ENCODE peak calls at places on chromosomes 5 and 9, in four cellular contexts. One of them, this sample, is unnamed.

GRCh38 chr9:104927912-104928740 is at the start of gene ABCA1:
- DNase-seq in lower lobe of right lung: peak; percentile 94
- DNase-seq in brain microvascular endothelial cell: peak; percentile 97
- DNase-seq in fibroblast of lung: peak; percentile 88
- DNase-seq in this sample: peak; percentile 99

GRCh38 chr9:98709968-98710965 is 1.5 kb upstream of the GABBR2 start:
- DNase-seq in brain microvascular endothelial cell: peak; percentile 35
- DNase-seq in fibroblast of lung: peak; percentile 61
- DNase-seq in lower lobe of right lung: no peak
- DNase-seq in this sample: no peak

GRCh38 chr5:179900707-179901106 is 7.0 kb downstream of the TBC1D9B start:
- DNase-seq in brain microvascular endothelial cell: no peak
- DNase-seq in lower lobe of right lung: no peak
- DNase-seq in fibroblast of lung: no peak
- DNase-seq in this sample: no peak

GRCh38 chr5:75611324-75612210 is at the start of gene ANKDD1B:
- DNase-seq in lower lobe of right lung: peak; percentile 65
- DNase-seq in fibroblast of lung: peak; percentile 64
- DNase-seq in brain microvascular endothelial cell: peak; percentile 60
- DNase-seq in this sample: peak; percentile 70

GRCh38 chr5:10275460-10275859 is 25.4 kb downstream of the CCT5 start:
- DNase-seq in brain microvascular endothelial cell: no peak
- DNase-seq in lower lobe of right lung: no peak
- DNase-seq in fibroblast of lung: no peak
- DNase-seq in this sample: no peak

GRCh38 chr9:107323836-107324235 is 40.8 kb downstream of the RAD23B start:
- DNase-seq in brain microvascular endothelial cell: no peak
- DNase-seq in lower lobe of right lung: no peak
- DNase-seq in fibroblast of lung: no peak
- DNase-seq in this sample: no peak

GRCh38 chr5:168123853-168124528 is 167.5 kb upstream of the WWC1 start:
- DNase-seq in lower lobe of right lung: no peak
- DNase-seq in fibroblast of lung: peak; percentile 39
- DNase-seq in brain microvascular endothelial cell: no peak
- DNase-seq in this sample: no peak

GRCh38 chr9:104506565-104506964 is 2.5 kb downstream of the OR13F1 start:
- DNase-seq in fibroblast of lung: no peak
- DNase-seq in lower lobe of right lung: no peak
- DNase-seq in brain microvascular endothelial cell: no peak
- DNase-seq in this sample: no peak

GRCh38 chr5:127492854-127493738 is 24.3 kb upstream of the PRRC1 start:
- DNase-seq in brain microvascular endothelial cell: peak; percentile 4
- DNase-seq in lower lobe of right lung: no peak
- DNase-seq in fibroblast of lung: peak; percentile 45
- DNase-seq in this sample: no peak

GRCh38 chr5:19865336-19866087 is 122.5 kb downstream of the CDH18 start:
- DNase-seq in lower lobe of right lung: no peak
- DNase-seq in brain microvascular endothelial cell: no peak
- DNase-seq in fibroblast of lung: no peak
- DNase-seq in this sample: no peak

GRCh38 chr5:66413931-66414330 is 182.3 kb upstream of the MAST4 start:
- DNase-seq in fibroblast of lung: no peak
- DNase-seq in brain microvascular endothelial cell: no peak
- DNase-seq in lower lobe of right lung: no peak
- DNase-seq in this sample: no peak

GRCh38 chr5:54103871-54104270 is 206.5 kb downstream of the ARL15 start:
- DNase-seq in lower lobe of right lung: no peak
- DNase-seq in fibroblast of lung: no peak
- DNase-seq in brain microvascular endothelial cell: no peak
- DNase-seq in this sample: no peak
- H3K36me3 ChIP-seq in lower lobe of right lung: no peaks in the 10 kb centered on the region
- H3K36me3 ChIP-seq in fibroblast of lung: no peaks in the 10 kb centered on the region
- H3K36me3 ChIP-seq in brain microvascular endothelial cell: no peaks in the 10 kb centered on the region
- H3K36me3 ChIP-seq in this sample: no peaks in the 10 kb centered on the region

DNA sequence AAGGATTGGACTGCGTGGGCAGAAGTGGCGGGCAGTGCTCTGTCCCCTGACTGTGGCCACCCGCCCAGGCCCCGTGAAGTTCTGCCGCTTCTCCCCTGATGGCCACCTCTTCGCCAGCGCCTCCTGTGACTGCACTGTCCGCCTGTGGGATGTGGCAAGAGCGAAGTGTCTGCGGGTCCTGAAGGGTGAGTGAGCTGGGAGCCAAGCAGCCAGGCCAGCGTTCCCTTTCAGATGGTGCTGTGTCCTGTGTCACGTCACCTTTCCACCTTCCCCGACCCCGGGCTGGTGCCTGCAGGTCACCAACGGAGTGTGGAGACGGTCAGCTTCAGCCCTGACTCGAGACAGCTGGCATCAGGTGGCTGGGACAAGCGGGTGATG is 2.3 kb downstream of the WDR38 start:
- DNase-seq in fibroblast of lung: no peak
- DNase-seq in lower lobe of right lung: no peak
- DNase-seq in brain microvascular endothelial cell: no peak
- DNase-seq in this sample: no peak
- H3K36me3 ChIP-seq in fibroblast of lung: peaks cover 32% of the 10 kb centered on the region
- H3K36me3 ChIP-seq in lower lobe of right lung: peaks cover 45% of the 10 kb centered on the region
- H3K36me3 ChIP-seq in brain microvascular endothelial cell: peaks cover 45% of the 10 kb centered on the region
- H3K36me3 ChIP-seq in this sample: peaks cover 3% of the 10 kb centered on the region

DNA sequence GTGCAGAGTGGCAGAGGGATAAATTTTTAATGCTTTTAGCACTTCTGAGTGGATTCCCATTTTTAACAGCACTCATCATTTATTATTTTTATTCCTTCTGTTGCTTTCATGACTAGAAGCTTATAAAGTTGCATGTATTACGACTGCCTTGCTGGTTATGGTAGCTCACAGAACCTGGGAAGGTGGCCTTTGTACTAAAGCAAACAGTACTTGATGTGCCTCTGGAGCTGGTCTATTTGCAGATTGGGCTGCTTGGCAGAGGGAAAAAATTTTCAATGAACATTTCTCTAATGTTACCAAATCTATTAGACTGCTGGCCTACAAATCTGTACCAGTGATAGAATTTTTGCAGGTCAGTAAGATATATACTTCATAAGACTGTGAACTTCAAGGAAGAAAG is 274.5 kb upstream of the C9orf72 start:
- DNase-seq in brain microvascular endothelial cell: no peak
- DNase-seq in lower lobe of right lung: no peak
- DNase-seq in fibroblast of lung: no peak
- DNase-seq in this sample: no peak
- H3K36me3 ChIP-seq in brain microvascular endothelial cell: no peaks in the 10 kb centered on the region
- H3K36me3 ChIP-seq in lower lobe of right lung: no peaks in the 10 kb centered on the region
- H3K36me3 ChIP-seq in fibroblast of lung: no peaks in the 10 kb centered on the region
- H3K36me3 ChIP-seq in this sample: no peaks in the 10 kb centered on the region

DNA sequence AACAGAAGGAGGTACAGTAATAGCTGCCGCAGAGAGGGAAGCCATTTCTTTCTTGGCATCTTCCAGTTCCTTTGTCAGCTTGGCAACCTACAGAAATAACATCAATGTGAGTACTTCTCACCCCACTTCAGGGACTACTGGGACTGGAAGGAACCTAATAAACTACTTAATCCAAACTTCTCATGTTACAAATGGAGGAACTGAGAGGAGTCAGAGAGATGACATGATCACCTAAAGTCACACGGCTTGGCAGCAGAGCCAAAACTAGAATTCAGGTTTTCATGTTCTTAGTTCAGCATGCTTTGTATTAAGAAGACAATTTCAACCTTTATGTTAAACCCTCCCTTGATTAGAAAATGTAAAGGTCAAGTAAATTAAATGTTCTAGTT is 44.7 kb downstream of the DIAPH1 start:
- DNase-seq in lower lobe of right lung: no peak
- DNase-seq in brain microvascular endothelial cell: no peak
- DNase-seq in fibroblast of lung: no peak
- DNase-seq in this sample: no peak
- H3K36me3 ChIP-seq in lower lobe of right lung: peaks cover 96% of the 10 kb centered on the region
- H3K36me3 ChIP-seq in brain microvascular endothelial cell: peaks cover 64% of the 10 kb centered on the region
- H3K36me3 ChIP-seq in fibroblast of lung: peaks cover 16% of the 10 kb centered on the region
- H3K36me3 ChIP-seq in this sample: peaks cover 88% of the 10 kb centered on the region

GRCh38 chr9:114169940-114170791 is 14.8 kb downstream of the COL27A1 start:
- DNase-seq in fibroblast of lung: no peak
- DNase-seq in brain microvascular endothelial cell: no peak
- DNase-seq in lower lobe of right lung: no peak
- DNase-seq in this sample: no peak
- H3K36me3 ChIP-seq in fibroblast of lung: peaks cover 2% of the 10 kb centered on the region
- H3K36me3 ChIP-seq in brain microvascular endothelial cell: no peaks in the 10 kb centered on the region
- H3K36me3 ChIP-seq in lower lobe of right lung: no peaks in the 10 kb centered on the region
- H3K36me3 ChIP-seq in this sample: no peaks in the 10 kb centered on the region